ENCODE peak calls at places on chromosomes 7 and 10, in five cellular contexts. B is fibroblast of mammary gland, P is anterior cingulate cortex, L is adipocyte, R is amniotic stem cell. H is an unnamed sample.

GRCh38 chr10:63573068-63573697 is 52.0 kb downstream of the REEP3 start:
- DNase-seq in L (peak), B (peak), R (no peak), P (peak), H (peak)

GRCh38 chr10:125629758-125630376 is 53.1 kb downstream of the TEX36 start:
- DNase-seq in L (peak), P (no peak), B (peak), R (no peak), H (peak)

GRCh38 chr10:62433181-62433692 is 59.1 kb downstream of the ZNF365 start:
- DNase-seq in B (peak), P (peak), L (peak), R (peak), H (peak)

GRCh38 chr7:102875700-102876192 is 37.1 kb upstream of the LRRC17 start:
- DNase-seq in R (peak), P (no peak), B (peak), L (peak), H (peak)

GRCh38 chr7:108268200-108268820 is 138.1 kb upstream of the LAMB4 start:
- DNase-seq in P (no peak), B (no peak), R (no peak), L (no peak), H (no peak)

GRCh38 chr10:28300027-28300426 is 2.8 kb downstream of the MPP7 start:
- DNase-seq in B (no peak), R (no peak), P (no peak), L (no peak), H (no peak)

GRCh38 chr10:60801538-60801937 is 23.3 kb downstream of the CDK1 start:
- DNase-seq in L (peak), R (no peak), B (no peak), P (no peak), H (peak)

GRCh38 chr10:112750427-112751167 is 199.4 kb upstream of the TCF7L2 start:
- DNase-seq in R (no peak), B (no peak), P (no peak), L (no peak), H (peak)

GRCh38 chr7:142017451-142017850 is 21.8 kb downstream of the MGAM start:
- DNase-seq in B (no peak), L (no peak), P (no peak), R (no peak), H (no peak)

GRCh38 chr7:72039460-72039859 is 372.7 kb downstream of the CALN1 start:
- DNase-seq in B (no peak), P (no peak), R (no peak), L (no peak), H (no peak)

GRCh38 chr10:110859206-110859946 is 12.4 kb upstream of the PDCD4 start:
- DNase-seq in L (peak), P (peak), R (no peak), B (no peak), H (no peak)

GRCh38 chr10:131786756-131787605 is 113.8 kb upstream of the PPP2R2D start:
- DNase-seq in R (no peak), P (peak), L (peak), B (peak), H (peak)

GRCh38 chr7:99944508-99945070 is 15.2 kb upstream of the GJC3 start:
- DNase-seq in L (no peak), B (no peak), R (no peak), P (no peak), H (no peak)

GRCh38 chr10:18860591-18861205 is 187.9 kb upstream of the MALRD1 start:
- DNase-seq in B (no peak), L (no peak), R (no peak), P (no peak), H (peak)

GRCh38 chr10:86377797-86378146 is 11.2 kb upstream of the GRID1 start:
- DNase-seq in P (no peak), R (no peak), B (no peak), L (no peak), H (no peak)

GRCh38 chr10:52635651-52636050 is 136.9 kb downstream of the MBL2 start:
- DNase-seq in B (no peak), R (no peak), L (no peak), P (no peak), H (peak)

GRCh38 chr10:121527690-121528089 is 70.6 kb downstream of the FGFR2 start:
- DNase-seq in L (no peak), P (no peak), B (no peak), R (no peak), H (peak)

GRCh38 chr7:47453093-47454056 is 128.5 kb downstream of the TNS3 start:
- DNase-seq in B (peak), P (peak), L (peak), R (peak), H (peak)

GRCh38 chr7:12529971-12530710 is 40.4 kb upstream of the SCIN start:
- DNase-seq in L (no peak), R (no peak), P (no peak), B (no peak), H (no peak)

GRCh38 chr7:69722836-69723235 is 124.6 kb downstream of the AUTS2 start:
- DNase-seq in R (no peak), P (no peak), L (no peak), B (peak), H (no peak)

GRCh38 chr10:118758449-118758848 is 3.7 kb upstream of the CACUL1 start:
- DNase-seq in P (no peak), R (no peak), L (no peak), B (no peak), H (no peak)

GRCh38 chr10:3270597-3270996 is 98.0 kb upstream of the PITRM1 start:
- DNase-seq in L (no peak), P (no peak), R (no peak), B (no peak), H (no peak)

H was measured in amniotic epithelial cell.